ENCODE peak calls at places on chromosomes 1 and 21, in five cellular contexts. One of them, this sample, is unnamed.

GRCh38 chr1:88661951-88662664 is 22.0 kb upstream of the PKN2 start:
- DNase-seq in NCI-H510A: no peak
- DNase-seq in Right ventricle myocardium superior: no peak
- DNase-seq in NCI-H1105 treated with DMSO at 0.1 percent for 48 hours: no peak
- DNase-seq in neural progenitor cell: peak; percentile 45
- DNase-seq in this sample: no peak

GRCh38 chr1:65793359-65793732 is 651 bp downstream of the PDE4B start:
- DNase-seq in NCI-H1105 treated with DMSO at 0.1 percent for 48 hours: no peak
- DNase-seq in NCI-H510A: peak; percentile 9
- DNase-seq in neural progenitor cell: peak; percentile 45
- DNase-seq in Right ventricle myocardium superior: no peak
- DNase-seq in this sample: no peak

GRCh38 chr21:29316029-29316742 is 17.5 kb downstream of the BACH1 start:
- DNase-seq in NCI-H510A: no peak
- DNase-seq in NCI-H1105 treated with DMSO at 0.1 percent for 48 hours: no peak
- DNase-seq in Right ventricle myocardium superior: no peak
- DNase-seq in neural progenitor cell: no peak
- DNase-seq in this sample: no peak

GRCh38 chr1:153363641-153364040 is 6.0 kb downstream of the S100A9 start:
- DNase-seq in neural progenitor cell: no peak
- DNase-seq in NCI-H1105 treated with DMSO at 0.1 percent for 48 hours: no peak
- DNase-seq in Right ventricle myocardium superior: no peak
- DNase-seq in NCI-H510A: no peak
- DNase-seq in this sample: no peak

GRCh38 chr1:182087951-182088350 is 26.4 kb upstream of the ZNF648 start:
- DNase-seq in NCI-H1105 treated with DMSO at 0.1 percent for 48 hours: no peak
- DNase-seq in Right ventricle myocardium superior: no peak
- DNase-seq in neural progenitor cell: no peak
- DNase-seq in NCI-H510A: no peak
- DNase-seq in this sample: peak; percentile 50

GRCh38 chr1:212225416-212225815 is 59.8 kb upstream of the PPP2R5A start:
- DNase-seq in Right ventricle myocardium superior: no peak
- DNase-seq in NCI-H510A: no peak
- DNase-seq in NCI-H1105 treated with DMSO at 0.1 percent for 48 hours: no peak
- DNase-seq in neural progenitor cell: no peak
- DNase-seq in this sample: no peak

GRCh38 chr1:226702957-226703831 is 35.9 kb downstream of the ITPKB start:
- DNase-seq in NCI-H1105 treated with DMSO at 0.1 percent for 48 hours: peak; percentile 47
- DNase-seq in NCI-H510A: peak; percentile 44
- DNase-seq in neural progenitor cell: peak; percentile 85
- DNase-seq in Right ventricle myocardium superior: peak; percentile 87
- DNase-seq in this sample: peak; percentile 63

GRCh38 chr1:248872752-248873408 is 14.0 kb upstream of the ZNF692 start:
- DNase-seq in NCI-H510A: peak; percentile 62
- DNase-seq in neural progenitor cell: peak; percentile 86
- DNase-seq in Right ventricle myocardium superior: peak; percentile 71
- DNase-seq in NCI-H1105 treated with DMSO at 0.1 percent for 48 hours: peak; percentile 55
- DNase-seq in this sample: peak; percentile 63

GRCh38 chr1:229553621-229554120 is 4.8 kb downstream of the ABCB10 start:
- DNase-seq in neural progenitor cell: no peak
- DNase-seq in NCI-H1105 treated with DMSO at 0.1 percent for 48 hours: no peak
- DNase-seq in NCI-H510A: no peak
- DNase-seq in Right ventricle myocardium superior: no peak
- DNase-seq in this sample: no peak

GRCh38 chr1:44158871-44159270 is 17.4 kb upstream of the KLF18 start:
- DNase-seq in NCI-H1105 treated with DMSO at 0.1 percent for 48 hours: no peak
- DNase-seq in neural progenitor cell: no peak
- DNase-seq in NCI-H510A: no peak
- DNase-seq in Right ventricle myocardium superior: no peak
- DNase-seq in this sample: no peak

GRCh38 chr1:91924146-91924545 is 25.1 kb upstream of the BRDT start:
- DNase-seq in Right ventricle myocardium superior: no peak
- DNase-seq in neural progenitor cell: no peak
- DNase-seq in NCI-H1105 treated with DMSO at 0.1 percent for 48 hours: no peak
- DNase-seq in NCI-H510A: no peak
- DNase-seq in this sample: no peak

GRCh38 chr1:165129568-165130164 is 226.8 kb downstream of the LMX1A start:
- DNase-seq in NCI-H510A: peak; percentile 55
- DNase-seq in neural progenitor cell: peak; percentile 93
- DNase-seq in NCI-H1105 treated with DMSO at 0.1 percent for 48 hours: peak; percentile 80
- DNase-seq in Right ventricle myocardium superior: peak; percentile 64
- DNase-seq in this sample: peak; percentile 69

GRCh38 chr21:43192501-43193081 is 23.8 kb downstream of the CRYAA start:
- DNase-seq in neural progenitor cell: no peak
- DNase-seq in NCI-H1105 treated with DMSO at 0.1 percent for 48 hours: no peak
- DNase-seq in NCI-H510A: no peak
- DNase-seq in Right ventricle myocardium superior: peak; percentile 31
- DNase-seq in this sample: no peak

GRCh38 chr1:53966794-53967193 is 20.6 kb downstream of the LRRC42 start:
- DNase-seq in neural progenitor cell: no peak
- DNase-seq in Right ventricle myocardium superior: no peak
- DNase-seq in NCI-H510A: no peak
- DNase-seq in NCI-H1105 treated with DMSO at 0.1 percent for 48 hours: no peak
- DNase-seq in this sample: no peak